ENCODE peak calls at places on chromosomes 11 and 22, in six cellular contexts. One of them, this sample, is unnamed.

GRCh38 chr11:26286472-26287066 is 45.4 kb upstream of the ANO3 start:
- DNase-seq in HCT116: no peak
- DNase-seq in OCI-LY7: peak
- DNase-seq in neural progenitor cell: peak
- DNase-seq in GM23248: peak
- DNase-seq in PC-3: peak
- DNase-seq in this sample: peak

GRCh38 chr22:27329966-27330645 is 471.4 kb downstream of the MN1 start:
- DNase-seq in OCI-LY7: no peak
- DNase-seq in PC-3: no peak
- DNase-seq in neural progenitor cell: no peak
- DNase-seq in GM23248: no peak
- DNase-seq in HCT116: no peak
- DNase-seq in this sample: no peak

GRCh38 chr11:26623076-26623666 is 51.1 kb upstream of the MUC15 start:
- DNase-seq in neural progenitor cell: no peak
- DNase-seq in OCI-LY7: no peak
- DNase-seq in GM23248: peak
- DNase-seq in PC-3: peak
- DNase-seq in HCT116: no peak
- DNase-seq in this sample: no peak

GRCh38 chr11:129230006-129230405 is 37.9 kb upstream of the ARHGAP32 start:
- DNase-seq in GM23248: peak
- DNase-seq in neural progenitor cell: no peak
- DNase-seq in PC-3: peak
- DNase-seq in OCI-LY7: no peak
- DNase-seq in HCT116: no peak
- DNase-seq in this sample: no peak

GRCh38 chr11:35177370-35177769 is 38.4 kb downstream of the CD44 start:
- DNase-seq in HCT116: no peak
- DNase-seq in GM23248: no peak
- DNase-seq in OCI-LY7: no peak
- DNase-seq in neural progenitor cell: no peak
- DNase-seq in PC-3: no peak
- DNase-seq in this sample: no peak

GRCh38 chr11:100732949-100733348 is 45.9 kb downstream of the ARHGAP42 start:
- DNase-seq in neural progenitor cell: no peak
- DNase-seq in GM23248: no peak
- DNase-seq in OCI-LY7: no peak
- DNase-seq in HCT116: no peak
- DNase-seq in PC-3: no peak
- DNase-seq in this sample: no peak

GRCh38 chr11:26121466-26121865 is 210.5 kb upstream of the ANO3 start:
- DNase-seq in neural progenitor cell: no peak
- DNase-seq in OCI-LY7: no peak
- DNase-seq in GM23248: peak
- DNase-seq in PC-3: no peak
- DNase-seq in HCT116: no peak
- DNase-seq in this sample: no peak

GRCh38 chr11:5258543-5259262 is 4.1 kb upstream of the HBG2 start:
- DNase-seq in OCI-LY7: no peak
- DNase-seq in PC-3: no peak
- DNase-seq in HCT116: no peak
- DNase-seq in neural progenitor cell: no peak
- DNase-seq in GM23248: no peak
- DNase-seq in this sample: peak

GRCh38 chr11:126102436-126102894 is 39.8 kb upstream of the CDON start:
- DNase-seq in OCI-LY7: no peak
- DNase-seq in PC-3: no peak
- DNase-seq in HCT116: no peak
- DNase-seq in neural progenitor cell: no peak
- DNase-seq in GM23248: peak
- DNase-seq in this sample: no peak

GRCh38 chr22:46614070-46614931 is 5.9 kb upstream of the GRAMD4 start:
- DNase-seq in GM23248: no peak
- DNase-seq in neural progenitor cell: no peak
- DNase-seq in PC-3: no peak
- DNase-seq in HCT116: no peak
- DNase-seq in OCI-LY7: peak
- DNase-seq in this sample: no peak

GRCh38 chr11:316031-316701 is 2.3 kb downstream of the IFITM1 start:
- DNase-seq in GM23248: peak
- DNase-seq in PC-3: no peak
- DNase-seq in neural progenitor cell: peak
- DNase-seq in HCT116: no peak
- DNase-seq in OCI-LY7: no peak
- DNase-seq in this sample: no peak

GRCh38 chr11:110491577-110492352 is 62.0 kb downstream of the FDX1 start:
- DNase-seq in GM23248: no peak
- DNase-seq in OCI-LY7: no peak
- DNase-seq in HCT116: no peak
- DNase-seq in PC-3: no peak
- DNase-seq in neural progenitor cell: no peak
- DNase-seq in this sample: no peak

DNA sequence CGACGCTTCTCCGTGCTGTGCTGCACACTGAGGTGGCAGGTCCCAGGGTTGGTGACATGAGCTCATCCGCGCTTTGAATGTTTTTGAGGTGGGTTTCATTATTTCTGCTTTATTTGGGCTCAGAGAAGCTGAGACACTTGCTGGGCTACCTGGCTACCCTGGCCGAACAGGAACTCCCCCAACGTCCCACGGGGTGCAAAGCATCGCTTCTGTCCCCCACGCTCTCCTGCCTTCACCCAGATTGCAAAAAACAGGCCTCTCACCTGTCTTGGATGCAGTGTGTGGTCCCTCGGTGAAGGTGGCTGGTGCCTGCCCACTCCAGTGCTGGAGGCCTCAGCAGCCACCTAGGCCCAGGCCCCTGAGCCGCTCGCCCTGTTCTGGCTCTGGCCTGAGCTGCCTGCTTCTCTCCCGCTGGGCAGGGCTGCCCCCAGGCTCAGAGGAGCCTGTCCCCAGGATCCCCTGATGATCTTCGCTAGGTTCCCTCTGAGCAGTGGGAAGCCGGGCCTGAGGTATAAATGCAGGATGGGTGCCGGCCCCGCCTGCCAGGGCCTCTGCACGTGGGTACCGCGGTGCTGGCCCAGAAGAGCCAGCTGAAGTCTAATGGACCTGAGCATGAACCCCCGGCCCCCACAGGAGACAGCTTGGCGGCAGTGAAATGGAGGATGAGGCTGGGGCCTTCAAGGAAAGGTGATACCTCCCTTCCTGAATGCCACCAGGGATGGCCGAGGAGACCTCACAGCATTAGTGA is 15.8 kb upstream of the MRGPRD start:
- DNase-seq in OCI-LY7: no peak
- DNase-seq in HCT116: no peak
- DNase-seq in GM23248: no peak
- DNase-seq in neural progenitor cell: no peak
- DNase-seq in PC-3: no peak
- DNase-seq in this sample: no peak
- TF ChIP-seq EZH2phosphoT487 in OCI-LY7: no peak
- TF ChIP-seq EZH2phosphoT487 in HCT116: no peak
- TF ChIP-seq EZH2phosphoT487 in GM23248: no peak
- TF ChIP-seq EZH2phosphoT487 in neural progenitor cell: no peak
- TF ChIP-seq EZH2phosphoT487 in PC-3: no peak
- TF ChIP-seq EZH2phosphoT487 in this sample: no peak

DNA sequence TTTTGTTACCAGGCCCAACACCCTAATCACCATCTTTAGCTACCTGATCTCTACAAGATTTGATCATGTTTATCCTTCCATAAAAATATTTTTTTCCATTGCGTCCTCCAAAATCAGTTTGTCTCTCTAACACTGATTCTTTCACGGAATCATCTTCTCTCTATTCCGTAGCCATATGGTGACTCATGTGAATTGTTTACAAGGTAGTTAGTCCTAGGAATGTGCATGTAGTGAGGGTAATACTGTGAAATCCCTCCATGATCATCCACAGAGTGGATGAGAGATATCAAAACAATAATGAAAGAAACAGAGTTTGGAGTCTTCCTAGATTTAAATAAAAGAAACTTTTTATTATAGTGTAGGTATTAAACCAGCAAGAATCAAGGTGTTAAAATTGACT is 230.2 kb downstream of the METTL15 start:
- DNase-seq in neural progenitor cell: no peak
- DNase-seq in OCI-LY7: no peak
- DNase-seq in GM23248: no peak
- DNase-seq in PC-3: no peak
- DNase-seq in HCT116: no peak
- DNase-seq in this sample: no peak
- TF ChIP-seq EZH2phosphoT487 in neural progenitor cell: no peak
- TF ChIP-seq EZH2phosphoT487 in OCI-LY7: no peak
- TF ChIP-seq EZH2phosphoT487 in GM23248: no peak
- TF ChIP-seq EZH2phosphoT487 in PC-3: no peak
- TF ChIP-seq EZH2phosphoT487 in HCT116: no peak
- TF ChIP-seq EZH2phosphoT487 in this sample: no peak

DNA sequence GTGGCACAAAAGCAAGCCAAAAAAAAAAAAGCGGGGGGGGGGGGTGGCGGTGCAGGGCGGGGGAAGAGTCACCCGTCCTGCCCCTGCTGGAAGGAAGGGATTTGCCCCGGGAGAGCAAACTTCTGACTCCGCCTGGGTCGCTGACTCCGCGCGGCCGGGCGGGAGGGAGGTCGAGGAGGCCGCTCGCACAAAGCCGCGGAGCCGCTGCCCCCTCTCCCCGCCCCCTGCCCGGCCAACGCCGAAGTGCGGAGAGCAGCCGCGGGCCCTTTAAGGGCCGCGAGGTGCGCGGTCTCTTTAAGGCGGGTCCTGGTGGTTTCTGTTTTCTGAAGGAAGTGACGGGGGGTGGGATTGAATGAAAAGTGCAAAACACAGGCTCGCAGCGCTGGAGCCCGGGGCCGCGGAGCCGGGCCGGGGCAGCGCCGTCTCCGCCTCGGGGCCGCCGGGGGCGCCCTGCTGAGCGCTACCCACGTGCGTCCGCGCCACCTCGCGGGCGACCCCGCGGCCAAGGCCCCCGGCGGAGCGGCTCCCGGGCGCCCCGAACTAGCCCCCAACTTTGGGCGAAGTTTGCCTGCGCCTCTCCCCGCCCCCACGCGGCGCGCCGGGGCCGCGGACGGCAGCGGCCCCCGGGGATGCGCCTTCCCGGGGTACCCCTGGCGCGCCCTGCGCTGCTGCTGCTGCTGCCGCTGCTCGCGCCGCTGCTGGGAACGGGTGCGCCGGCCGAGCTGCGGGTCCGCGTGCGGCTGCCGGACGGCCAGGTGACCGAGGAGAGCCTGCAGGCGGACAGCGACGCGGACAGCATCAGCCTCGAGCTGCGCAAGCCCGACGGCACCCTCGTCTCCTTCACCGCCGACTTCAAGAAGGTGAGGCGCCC is at the start of gene OAF:
- DNase-seq in neural progenitor cell: peak
- DNase-seq in OCI-LY7: peak
- DNase-seq in PC-3: peak
- DNase-seq in GM23248: peak
- DNase-seq in HCT116: peak
- DNase-seq in this sample: peak
- TF ChIP-seq EZH2phosphoT487 in neural progenitor cell: no peak
- TF ChIP-seq EZH2phosphoT487 in OCI-LY7: no peak
- TF ChIP-seq EZH2phosphoT487 in PC-3: no peak
- TF ChIP-seq EZH2phosphoT487 in GM23248: no peak
- TF ChIP-seq EZH2phosphoT487 in HCT116: no peak
- TF ChIP-seq EZH2phosphoT487 in this sample: no peak

GRCh38 chr22:21865041-21865440 is 2.4 kb downstream of the MAPK1 start:
- DNase-seq in OCI-LY7: no peak
- DNase-seq in neural progenitor cell: no peak
- DNase-seq in GM23248: peak
- DNase-seq in PC-3: peak
- DNase-seq in HCT116: no peak
- DNase-seq in this sample: no peak
- TF ChIP-seq EZH2phosphoT487 in OCI-LY7: no peak
- TF ChIP-seq EZH2phosphoT487 in neural progenitor cell: no peak
- TF ChIP-seq EZH2phosphoT487 in GM23248: no peak
- TF ChIP-seq EZH2phosphoT487 in PC-3: no peak
- TF ChIP-seq EZH2phosphoT487 in HCT116: no peak
- TF ChIP-seq EZH2phosphoT487 in this sample: no peak

GRCh38 chr11:132253469-132254264 is 883.3 kb downstream of the NTM start:
- DNase-seq in GM23248: no peak
- DNase-seq in neural progenitor cell: no peak
- DNase-seq in PC-3: no peak
- DNase-seq in OCI-LY7: no peak
- DNase-seq in HCT116: no peak
- DNase-seq in this sample: no peak
- TF ChIP-seq EZH2phosphoT487 in GM23248: no peak
- TF ChIP-seq EZH2phosphoT487 in neural progenitor cell: no peak
- TF ChIP-seq EZH2phosphoT487 in PC-3: no peak
- TF ChIP-seq EZH2phosphoT487 in OCI-LY7: no peak
- TF ChIP-seq EZH2phosphoT487 in HCT116: no peak
- TF ChIP-seq EZH2phosphoT487 in this sample: no peak

GRCh38 chr11:114168086-114168448 is 108.6 kb downstream of the ZBTB16 start:
- DNase-seq in HCT116: no peak
- DNase-seq in GM23248: no peak
- DNase-seq in neural progenitor cell: no peak
- DNase-seq in OCI-LY7: no peak
- DNase-seq in PC-3: no peak
- DNase-seq in this sample: no peak

GRCh38 chr11:114166389-114166788 is 106.9 kb downstream of the ZBTB16 start:
- DNase-seq in GM23248: no peak
- DNase-seq in OCI-LY7: no peak
- DNase-seq in neural progenitor cell: no peak
- DNase-seq in HCT116: no peak
- DNase-seq in PC-3: no peak
- DNase-seq in this sample: no peak

GRCh38 chr11:114167355-114168085 is 108.0 kb downstream of the ZBTB16 start:
- DNase-seq in HCT116: no peak
- DNase-seq in OCI-LY7: no peak
- DNase-seq in neural progenitor cell: no peak
- DNase-seq in GM23248: no peak
- DNase-seq in PC-3: no peak
- DNase-seq in this sample: no peak

GRCh38 chr11:114165326-114166230 is 106.1 kb downstream of the ZBTB16 start:
- DNase-seq in OCI-LY7: no peak
- DNase-seq in HCT116: no peak
- DNase-seq in PC-3: no peak
- DNase-seq in GM23248: no peak
- DNase-seq in neural progenitor cell: no peak
- DNase-seq in this sample: no peak

DNA sequence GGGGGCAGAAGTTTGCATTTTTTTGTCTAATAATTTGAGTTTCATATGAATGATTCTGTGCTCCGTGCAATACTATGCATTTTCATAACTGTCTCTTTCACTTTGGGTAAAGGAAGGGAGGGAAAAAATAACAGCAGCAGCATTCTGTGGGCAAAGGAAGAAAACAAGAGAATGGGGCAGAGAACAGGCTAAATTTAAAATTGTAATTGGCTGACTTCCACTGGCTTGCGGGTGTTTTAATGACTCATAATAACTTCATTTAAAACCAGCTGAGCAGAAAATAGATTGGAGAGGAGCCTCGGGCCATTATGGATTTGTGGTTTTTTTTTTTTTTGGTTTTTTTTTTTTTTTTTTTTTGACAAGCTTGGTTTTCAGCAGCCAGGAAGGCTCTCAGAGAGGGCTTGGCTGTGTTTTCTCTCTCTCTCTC is 107.4 kb downstream of the ZBTB16 start:
- DNase-seq in HCT116: no peak
- DNase-seq in PC-3: peak
- DNase-seq in OCI-LY7: peak
- DNase-seq in neural progenitor cell: no peak
- DNase-seq in GM23248: peak
- DNase-seq in this sample: no peak
- TF ChIP-seq EZH2phosphoT487 in HCT116: no peak
- TF ChIP-seq EZH2phosphoT487 in PC-3: no peak
- TF ChIP-seq EZH2phosphoT487 in OCI-LY7: no peak
- TF ChIP-seq EZH2phosphoT487 in neural progenitor cell: no peak
- TF ChIP-seq EZH2phosphoT487 in GM23248: peak
- TF ChIP-seq EZH2phosphoT487 in this sample: no peak

This sample was measured in GM23338.